ENCODE peak calls at places on chromosomes 16 and 17, in seven cellular contexts. R is H1, W is tibial nerve, P is body of pancreas, J is breast epithelium, S is transverse colon, Z is Peyer's patch. B is an unnamed sample.

GRCh38 chr17:34639706-34640425 is 60.5 kb downstream of the TMEM132E start:
- DNase-seq in R (no peak), W (no peak), P (no peak), J (no peak), S (no peak), Z (peak; percentile 16), B (no peak)

GRCh38 chr17:50558091-50558490 is 2.4 kb upstream of the CACNA1G start:
- DNase-seq in R (no peak), W (no peak), P (no peak), J (no peak), S (no peak), Z (no peak), B (no peak)

GRCh38 chr17:58308985-58309917 is 19.3 kb downstream of the TSPOAP1 start:
- DNase-seq in R (no peak), W (no peak), P (no peak), J (no peak), S (no peak), Z (no peak), B (peak; percentile 4)

GRCh38 chr17:45070809-45071208 is 9.7 kb downstream of the NMT1 start:
- DNase-seq in R (no peak), W (no peak), P (no peak), J (no peak), S (no peak), Z (no peak), B (no peak)

GRCh38 chr16:17327671-17328335 is 143.0 kb downstream of the XYLT1 start:
- DNase-seq in R (no peak), W (no peak), P (no peak), J (no peak), S (no peak), Z (no peak), B (no peak)

GRCh38 chr17:40452921-40453378 is 9.7 kb downstream of the IGFBP4 start:
- DNase-seq in R (no peak), W (no peak), P (no peak), J (no peak), S (no peak), Z (peak; percentile 57), B (no peak)

GRCh38 chr17:51901242-51901641 is 257.3 kb downstream of the CA10 start:
- DNase-seq in R (no peak), W (no peak), P (no peak), J (no peak), S (no peak), Z (no peak), B (no peak)

GRCh38 chr16:16021988-16022682 is 72.7 kb downstream of the ABCC1 start:
- DNase-seq in R (no peak), W (peak; percentile 94), P (peak; percentile 96), J (peak; percentile 94), S (peak; percentile 93), Z (peak; percentile 83), B (peak; percentile 96)

GRCh38 chr17:12509836-12510235 is 155.9 kb upstream of the MYOCD start:
- DNase-seq in R (no peak), W (no peak), P (no peak), J (no peak), S (no peak), Z (no peak), B (no peak)

GRCh38 chr17:4553669-4554068 is 1.5 kb downstream of the MYBBP1A start:
- DNase-seq in R (no peak), W (no peak), P (no peak), J (no peak), S (no peak), Z (no peak), B (no peak)

GRCh38 chr17:4556996-4557395 is 1.8 kb upstream of the MYBBP1A start:
- DNase-seq in R (no peak), W (no peak), P (no peak), J (no peak), S (no peak), Z (no peak), B (no peak)

GRCh38 chr17:4554441-4554996 is 665 bp downstream of the MYBBP1A start:
- DNase-seq in R (no peak), W (no peak), P (no peak), J (no peak), S (no peak), Z (peak; percentile 51), B (no peak)

GRCh38 chr17:4555863-4556646 is 871 bp upstream of the MYBBP1A start:
- DNase-seq in R (no peak), W (no peak), P (no peak), J (no peak), S (no peak), Z (no peak), B (no peak)

DNA sequence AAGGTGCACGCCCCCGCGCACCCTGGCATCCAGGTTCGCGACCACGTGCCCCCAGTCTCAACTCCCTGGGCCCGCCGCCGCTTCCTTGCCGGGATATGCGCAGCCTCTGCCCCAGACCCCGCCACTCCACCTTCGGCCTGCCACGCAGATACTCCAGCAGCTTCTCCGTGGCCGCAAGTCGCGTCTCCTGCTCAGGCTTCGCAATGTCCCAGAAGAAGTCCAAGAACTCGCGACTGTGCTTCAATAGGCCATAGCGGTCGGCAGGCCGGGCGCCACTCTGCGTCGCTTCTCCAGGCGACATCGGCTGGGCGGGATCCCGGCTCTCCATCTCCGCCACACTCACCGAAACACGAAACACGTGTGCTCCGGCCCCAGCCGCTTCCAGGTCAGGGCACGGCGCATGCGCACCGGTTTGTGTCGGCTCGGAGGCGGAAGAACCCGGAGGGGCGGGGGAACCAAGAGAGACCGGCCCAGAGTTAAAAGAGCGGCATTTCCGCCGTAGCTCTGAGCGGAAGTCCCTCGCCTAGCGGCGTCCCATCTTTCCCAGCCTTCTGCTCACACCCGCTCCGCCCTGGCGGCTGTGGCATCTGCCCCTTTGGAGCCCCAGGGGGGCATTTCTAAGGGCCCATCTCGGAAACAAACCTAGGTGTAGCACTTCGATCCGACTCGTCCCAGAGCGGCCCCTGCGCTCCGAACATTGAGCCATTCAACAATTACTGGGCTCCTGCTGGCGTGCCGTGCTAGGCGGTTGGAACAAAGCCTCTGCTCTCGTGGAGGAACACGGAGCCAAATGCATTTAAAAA is at the start of gene MYBBP1A:
- DNase-seq in R (peak; percentile 84), W (peak; percentile 96), P (peak; percentile 98), J (peak; percentile 97), S (peak; percentile 98), Z (peak; percentile 97), B (peak; percentile 98)
- TF ChIP-seq POLR2A in R (peak; percentile 78), W (no peak), P (peak; percentile 86), J (peak; percentile 55), S (peak; percentile 68), Z (peak; percentile 72), B (peak; percentile 27)

DNA sequence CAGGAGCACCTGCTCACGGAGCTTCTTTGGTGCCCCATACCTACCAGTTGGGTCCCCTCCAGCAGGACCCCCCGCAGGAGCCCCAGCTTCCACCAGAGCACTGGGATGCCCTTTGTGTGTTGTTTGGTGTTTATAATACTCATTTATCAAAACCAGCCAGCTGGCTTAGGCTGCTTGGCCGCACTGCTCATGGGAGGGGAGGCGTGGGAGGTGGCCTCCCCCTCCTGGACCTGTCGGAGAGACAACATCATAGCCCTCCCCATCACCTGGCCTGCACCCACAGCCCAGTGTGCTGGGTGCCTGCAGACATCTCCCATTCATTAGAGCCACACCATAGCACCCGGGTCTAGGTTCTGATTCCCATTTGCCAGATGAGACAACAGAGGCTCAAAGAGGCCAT is 12.7 kb upstream of the MAP2K3 start:
- DNase-seq in R (no peak), W (no peak), P (no peak), J (no peak), S (no peak), Z (no peak), B (no peak)
- TF ChIP-seq POLR2A in R (no peak), W (no peak), P (no peak), J (no peak), S (no peak), Z (no peak), B (no peak)

GRCh38 chr17:6444573-6445335 is 499 bp downstream of the PIMREG start:
- DNase-seq in R (no peak), W (no peak), P (no peak), J (no peak), S (no peak), Z (no peak), B (no peak)

GRCh38 chr17:6439951-6440350 is 4.3 kb upstream of the PIMREG start:
- DNase-seq in R (no peak), W (no peak), P (no peak), J (no peak), S (no peak), Z (no peak), B (no peak)

GRCh38 chr17:6442775-6443174 is 1.5 kb upstream of the PIMREG start:
- DNase-seq in R (no peak), W (no peak), P (no peak), J (no peak), S (no peak), Z (no peak), B (no peak)

GRCh38 chr17:6446516-6447100 is 2.4 kb downstream of the PIMREG start:
- DNase-seq in R (no peak), W (no peak), P (no peak), J (no peak), S (no peak), Z (no peak), B (no peak)

DNA sequence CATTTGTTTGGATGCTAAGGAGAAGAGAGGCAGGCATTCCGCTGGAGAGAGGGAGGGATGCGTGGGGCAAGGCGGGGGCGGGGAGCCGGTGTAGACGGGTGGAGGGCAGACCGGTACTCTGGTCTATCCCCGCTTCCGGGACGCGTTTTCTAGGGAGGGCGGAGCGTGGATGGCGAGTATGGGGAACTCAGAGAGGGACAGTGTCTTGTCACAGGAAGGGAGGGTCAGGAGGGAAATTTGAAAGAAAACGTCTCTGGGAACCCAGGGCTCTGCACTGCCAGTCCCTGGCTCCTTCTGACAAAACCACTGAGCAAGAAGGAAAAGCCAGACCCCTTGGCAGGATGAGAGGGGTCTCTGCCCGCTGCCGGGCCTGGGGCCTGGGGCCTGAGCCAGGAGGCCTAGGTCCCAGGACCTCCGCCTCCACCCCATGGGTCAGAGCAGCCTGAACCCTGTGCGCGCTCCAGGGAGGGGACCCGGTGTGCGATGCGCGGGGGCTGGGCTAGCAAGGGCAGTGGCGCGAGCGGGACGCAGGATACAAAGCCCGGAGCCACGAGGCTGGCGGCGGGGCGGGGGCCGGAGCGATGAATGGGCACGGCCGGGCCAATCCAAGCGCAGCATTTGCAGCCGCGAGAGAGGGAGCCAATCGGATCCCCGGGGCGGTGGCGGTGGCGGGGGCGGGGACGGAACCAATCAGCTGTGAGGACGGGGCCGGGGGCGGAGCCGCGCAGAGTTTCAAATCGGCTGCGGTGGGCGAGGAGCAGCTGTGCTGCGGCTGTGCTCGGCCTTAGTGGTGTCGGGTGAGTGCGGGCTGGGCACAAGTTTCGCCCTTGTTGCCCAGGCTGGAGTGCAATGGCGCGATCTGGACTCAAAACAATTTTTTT is at the start of gene PIMREG:
- DNase-seq in R (peak; percentile 86), W (peak; percentile 89), P (peak; percentile 91), J (peak; percentile 96), S (peak; percentile 94), Z (peak; percentile 96), B (peak; percentile 97)
- TF ChIP-seq POLR2A in R (peak; percentile 95), W (no peak), P (no peak), J (no peak), S (no peak), Z (no peak), B (no peak)

GRCh38 chr16:29925805-29926674 is at the start of gene KCTD13:
- DNase-seq in R (peak; percentile 62), W (peak; percentile 80), P (peak; percentile 83), J (peak; percentile 76), S (peak; percentile 89), Z (peak; percentile 94), B (peak; percentile 89)
- TF ChIP-seq POLR2A in R (peak; percentile 90), W (peak; percentile 76), P (peak; percentile 91), J (peak; percentile 85), S (peak; percentile 86), Z (peak; percentile 86), B (peak; percentile 60)

GRCh38 chr16:81831722-81832126 is 52.6 kb downstream of the PLCG2 start:
- DNase-seq in R (no peak), W (peak; percentile 7), P (peak; percentile 62), J (peak; percentile 36), S (peak; percentile 79), Z (no peak), B (peak; percentile 27)
- TF ChIP-seq POLR2A in R (no peak), W (no peak), P (no peak), J (no peak), S (peak; percentile 18), Z (no peak), B (no peak)